ENCODE peak calls at places on chromosomes 13 and 19, in five cellular contexts. R, I, U, S and K are unnamed samples.

GRCh38 chr19:39155114-39155700 is 29.6 kb downstream of the PAK4 start:
- DNase-seq in R (no peak), I (no peak), U (no peak), S (peak), K (no peak)

GRCh38 chr19:900302-901111 is 7.2 kb downstream of the RNU6-9 start:
- DNase-seq in R (no peak), I (peak), U (no peak), S (peak), K (peak)

GRCh38 chr13:21478881-21479808 is 20.0 kb upstream of the ZDHHC20 start:
- DNase-seq in R (peak), I (no peak), U (peak), S (peak), K (no peak)

GRCh38 chr13:109764474-109765292 is 21.7 kb downstream of the IRS2 start:
- DNase-seq in R (no peak), I (no peak), U (peak), S (no peak), K (no peak)

GRCh38 chr19:45613926-45614725 is 12.1 kb upstream of the GPR4 start:
- DNase-seq in R (no peak), I (no peak), U (peak), S (peak), K (no peak)

GRCh38 chr13:110559429-110559943 is 2.0 kb downstream of the RAB20 start:
- DNase-seq in R (no peak), I (no peak), U (peak), S (no peak), K (no peak)

GRCh38 chr13:27172495-27172842 is 858 bp upstream of the USP12 start:
- DNase-seq in R (no peak), I (no peak), U (no peak), S (peak), K (no peak)

GRCh38 chr13:42835012-42835411 is 53.6 kb downstream of the FAM216B start:
- DNase-seq in R (no peak), I (no peak), U (no peak), S (no peak), K (no peak)

GRCh38 chr13:26486550-26486949 is 70.9 kb upstream of the WASF3 start:
- DNase-seq in R (no peak), I (no peak), U (no peak), S (no peak), K (no peak)

GRCh38 chr19:13537454-13537853 is 31.2 kb upstream of the CACNA1A start:
- DNase-seq in R (no peak), I (no peak), U (no peak), S (no peak), K (peak)

GRCh38 chr13:106161186-106161585 is 374.3 kb downstream of the EFNB2 start:
- DNase-seq in R (no peak), I (no peak), U (no peak), S (no peak), K (no peak)

GRCh38 chr19:7729831-7730285 is 2.1 kb downstream of the CLEC4G start:
- DNase-seq in R (no peak), I (peak), U (no peak), S (no peak), K (peak)

GRCh38 chr19:8460516-8461298 is 15.9 kb downstream of the HNRNPM start:
- DNase-seq in R (no peak), I (no peak), U (no peak), S (no peak), K (no peak)

GRCh38 chr19:19040417-19040816 is 7.0 kb downstream of the ARMC6 start:
- DNase-seq in R (no peak), I (no peak), U (peak), S (no peak), K (no peak)

GRCh38 chr19:55391702-55392615 is 6.2 kb downstream of the RPL28 start:
- DNase-seq in R (no peak), I (no peak), U (peak), S (peak), K (no peak)

GRCh38 chr19:5917431-5918107 is 3.5 kb downstream of the CAPS start:
- DNase-seq in R (no peak), I (no peak), U (no peak), S (no peak), K (no peak)

GRCh38 chr13:35961461-35962220 is 169.5 kb downstream of the DCLK1 start:
- DNase-seq in R (no peak), I (no peak), U (no peak), S (no peak), K (no peak)

GRCh38 chr13:33236021-33236420 is 49.5 kb downstream of the STARD13 start:
- DNase-seq in R (no peak), I (no peak), U (no peak), S (peak), K (no peak)

GRCh38 chr13:91078093-91078679 is 269.3 kb upstream of the MIR17HG start:
- DNase-seq in R (no peak), I (no peak), U (peak), S (peak), K (no peak)

GRCh38 chr19:10762656-10763055 is 44.8 kb downstream of the DNM2 start:
- DNase-seq in R (no peak), I (no peak), U (no peak), S (peak), K (no peak)

GRCh38 chr19:58399903-58400637 is 4.6 kb downstream of the RNF225 start:
- DNase-seq in R (no peak), I (no peak), U (no peak), S (no peak), K (peak)

GRCh38 chr19:42542791-42543190 is 14.5 kb upstream of the CEACAM1 start:
- DNase-seq in R (no peak), I (no peak), U (no peak), S (no peak), K (no peak)

GRCh38 chr13:23433171-23434153 is at the start of gene SACS:
- DNase-seq in R (peak), I (peak), U (peak), S (no peak), K (peak)

GRCh38 chr19:20371911-20372310 is 193.7 kb downstream of the ZNF737 start:
- DNase-seq in R (no peak), I (no peak), U (no peak), S (no peak), K (no peak)

GRCh38 chr19:13718733-13719132 is 45.6 kb upstream of the MRI1 start:
- DNase-seq in R (peak), I (no peak), U (no peak), S (peak), K (peak)

GRCh38 chr13:106587787-106588186 is 19.9 kb upstream of the ARGLU1 start:
- DNase-seq in R (no peak), I (no peak), U (no peak), S (no peak), K (no peak)

GRCh38 chr13:45542391-45542790 is 73.1 kb downstream of the ERICH6B start:
- DNase-seq in R (no peak), I (no peak), U (no peak), S (no peak), K (no peak)

GRCh38 chr13:62207388-62207787 is 791.7 kb upstream of the PCDH20 start:
- DNase-seq in R (no peak), I (no peak), U (no peak), S (no peak), K (no peak)
- H2BK12ac ChIP-seq in R (no peak), I (no peak), U (no peak), S (no peak), K (no peak)

DNA sequence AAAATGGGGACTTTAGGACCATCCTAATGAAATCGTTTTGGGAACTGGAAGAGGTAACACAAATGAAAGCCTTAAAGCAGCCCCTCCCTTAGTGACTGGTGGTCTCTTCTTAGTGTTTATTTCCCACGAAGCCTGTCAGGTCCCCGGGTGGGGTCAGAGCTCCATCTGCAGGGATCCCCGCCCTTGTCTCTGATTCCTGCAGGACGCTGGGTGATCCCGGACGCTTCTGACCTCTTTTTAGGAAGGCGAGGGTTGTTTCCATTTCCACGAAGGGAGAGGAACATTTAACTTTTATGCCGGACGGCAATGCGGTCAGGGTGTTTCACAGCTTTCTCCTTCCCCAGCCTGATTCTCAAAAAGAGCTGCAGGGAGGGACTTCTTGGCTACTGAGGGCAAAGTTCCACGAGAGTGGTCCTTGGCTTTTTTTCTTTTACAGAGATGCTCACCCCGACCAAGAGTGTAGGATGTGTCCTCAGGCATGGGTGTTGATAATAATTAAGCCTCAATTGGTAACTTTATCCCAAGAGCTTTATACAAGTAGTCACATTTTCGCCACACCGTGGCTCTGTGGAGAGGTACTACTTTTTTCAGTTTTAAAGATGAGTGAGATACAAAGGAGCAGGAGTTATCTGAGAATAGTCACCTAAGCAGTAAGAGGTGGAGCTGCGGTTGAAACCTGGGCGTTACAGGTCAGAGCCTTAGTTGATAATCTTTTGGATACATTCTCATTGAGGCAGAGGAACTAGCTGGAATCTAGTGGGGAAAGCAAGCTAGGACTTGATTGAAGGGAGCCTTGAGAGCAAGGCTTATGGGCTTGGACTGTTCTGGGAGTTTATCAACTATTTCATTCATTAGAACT is 813 bp downstream of the ZNF284 start:
- DNase-seq in R (no peak), I (no peak), U (peak), S (peak), K (no peak)
- H3K23ac ChIP-seq in R (no peak), I (no peak), U (no peak), S (no peak), K (no peak)

GRCh38 chr19:52637718-52638585 is at the start of gene ZNF83:
- DNase-seq in R (peak), I (peak), U (peak), S (peak), K (peak)

GRCh38 chr19:52638601-52639000 is 446 bp upstream of the ZNF83 start:
- DNase-seq in R (no peak), I (no peak), U (no peak), S (peak), K (no peak)

GRCh38 chr19:52640916-52641315 is 2.8 kb upstream of the ZNF83 start:
- DNase-seq in R (no peak), I (peak), U (no peak), S (peak), K (peak)

DNA sequence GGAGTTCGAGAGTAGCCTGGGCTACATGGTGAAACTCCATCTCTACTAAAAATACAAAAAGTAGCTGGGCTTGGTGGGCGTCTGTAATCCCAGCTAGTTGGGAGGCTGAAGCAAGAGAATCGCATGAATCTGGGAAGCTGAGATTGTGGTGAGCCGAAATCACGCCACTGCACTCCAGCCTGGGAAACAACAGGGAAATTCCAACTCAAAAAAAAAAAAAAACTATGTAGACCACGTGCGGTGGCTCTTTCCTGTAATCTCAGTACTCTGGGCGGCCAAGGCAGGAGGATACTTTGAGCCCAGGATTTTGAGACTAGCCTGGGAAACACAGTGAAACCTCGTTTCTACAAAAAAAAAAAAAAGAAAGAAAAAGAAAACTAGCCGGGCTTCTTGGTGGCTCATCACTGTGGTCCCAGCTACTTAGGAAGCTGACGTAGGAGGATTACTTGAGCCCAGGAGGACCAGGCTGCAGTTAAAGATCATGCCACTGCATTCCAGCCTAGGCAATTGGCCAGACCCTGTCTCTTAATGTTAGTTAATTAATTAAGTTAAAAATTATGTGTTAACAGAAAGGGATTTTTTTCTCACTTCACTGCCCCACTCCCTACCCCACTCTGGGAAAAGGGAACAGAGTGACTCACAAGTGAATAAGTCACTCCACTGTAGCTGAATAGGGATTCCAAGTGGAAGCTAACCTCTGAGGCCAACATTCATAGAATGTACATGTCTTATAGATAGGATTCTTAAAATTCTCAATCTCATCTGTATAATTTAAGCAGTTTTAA is 2.2 kb downstream of the ZNF83 start:
- DNase-seq in R (no peak), I (no peak), U (no peak), S (no peak), K (no peak)
- H2BK12ac ChIP-seq in R (no peak), I (no peak), U (no peak), S (no peak), K (no peak)

DNA sequence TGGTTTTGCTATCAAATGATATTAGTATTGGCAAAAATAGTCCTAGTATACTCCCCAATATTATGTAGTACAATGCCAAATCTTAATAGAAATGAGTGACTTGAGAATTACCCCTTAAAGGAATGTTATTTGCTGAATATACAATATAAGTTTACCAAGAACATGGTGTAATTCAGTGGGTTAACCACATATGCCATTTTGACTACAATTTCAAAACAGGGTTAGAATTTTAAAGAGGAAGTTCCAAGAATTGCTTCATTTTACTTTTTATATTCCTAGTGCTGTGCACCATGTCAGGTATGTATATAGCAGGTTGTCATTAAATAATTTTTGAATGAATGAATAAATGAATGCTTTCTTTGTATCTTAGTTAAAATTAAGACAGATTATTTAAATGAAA is 66.3 kb downstream of the LMO7 start:
- DNase-seq in R (no peak), I (no peak), U (no peak), S (no peak), K (no peak)
- H3K23ac ChIP-seq in R (no peak), I (no peak), U (no peak), S (no peak), K (no peak)

GRCh38 chr19:17679526-17680234 is 8.5 kb downstream of the UNC13A start:
- DNase-seq in R (no peak), I (peak), U (peak), S (no peak), K (no peak)
- H2BK12ac ChIP-seq in R (no peak), I (peak), U (no peak), S (no peak), K (no peak)

GRCh38 chr19:50569023-50569697 is 925 bp upstream of the LRRC4B start:
- DNase-seq in R (no peak), I (peak), U (no peak), S (no peak), K (no peak)
- H3K23ac ChIP-seq in R (peak), I (no peak), U (no peak), S (no peak), K (no peak)

GRCh38 chr19:1978346-1978894 is 37.1 kb downstream of the BTBD2 start:
- DNase-seq in R (no peak), I (no peak), U (no peak), S (peak), K (no peak)

GRCh38 chr19:1980782-1981181 is 34.7 kb downstream of the BTBD2 start:
- DNase-seq in R (no peak), I (no peak), U (no peak), S (no peak), K (no peak)

GRCh38 chr19:1980068-1980467 is 35.4 kb downstream of the BTBD2 start:
- DNase-seq in R (no peak), I (no peak), U (no peak), S (no peak), K (no peak)

GRCh38 chr19:1979642-1980041 is 35.9 kb downstream of the BTBD2 start:
- DNase-seq in R (no peak), I (no peak), U (no peak), S (no peak), K (no peak)

DNA sequence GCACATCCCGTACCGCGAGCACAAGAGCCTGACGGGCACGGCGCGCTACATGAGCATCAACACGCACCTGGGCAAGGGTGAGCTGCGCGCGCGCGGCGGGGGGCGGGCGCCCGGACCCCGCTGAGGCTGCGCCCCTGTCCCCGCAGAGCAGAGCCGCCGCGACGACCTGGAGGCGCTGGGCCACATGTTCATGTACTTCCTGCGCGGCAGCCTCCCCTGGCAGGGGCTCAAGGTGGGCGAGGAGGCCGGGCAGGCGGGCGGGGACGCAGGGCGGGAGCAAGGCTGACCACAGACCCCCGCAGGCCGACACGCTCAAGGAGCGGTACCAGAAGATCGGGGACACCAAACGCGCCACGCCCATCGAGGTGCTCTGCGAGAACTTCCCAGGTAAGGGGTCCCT is 36.5 kb downstream of the BTBD2 start:
- DNase-seq in R (no peak), I (no peak), U (no peak), S (no peak), K (no peak)
- H2BK12ac ChIP-seq in R (no peak), I (no peak), U (no peak), S (no peak), K (no peak)

DNA sequence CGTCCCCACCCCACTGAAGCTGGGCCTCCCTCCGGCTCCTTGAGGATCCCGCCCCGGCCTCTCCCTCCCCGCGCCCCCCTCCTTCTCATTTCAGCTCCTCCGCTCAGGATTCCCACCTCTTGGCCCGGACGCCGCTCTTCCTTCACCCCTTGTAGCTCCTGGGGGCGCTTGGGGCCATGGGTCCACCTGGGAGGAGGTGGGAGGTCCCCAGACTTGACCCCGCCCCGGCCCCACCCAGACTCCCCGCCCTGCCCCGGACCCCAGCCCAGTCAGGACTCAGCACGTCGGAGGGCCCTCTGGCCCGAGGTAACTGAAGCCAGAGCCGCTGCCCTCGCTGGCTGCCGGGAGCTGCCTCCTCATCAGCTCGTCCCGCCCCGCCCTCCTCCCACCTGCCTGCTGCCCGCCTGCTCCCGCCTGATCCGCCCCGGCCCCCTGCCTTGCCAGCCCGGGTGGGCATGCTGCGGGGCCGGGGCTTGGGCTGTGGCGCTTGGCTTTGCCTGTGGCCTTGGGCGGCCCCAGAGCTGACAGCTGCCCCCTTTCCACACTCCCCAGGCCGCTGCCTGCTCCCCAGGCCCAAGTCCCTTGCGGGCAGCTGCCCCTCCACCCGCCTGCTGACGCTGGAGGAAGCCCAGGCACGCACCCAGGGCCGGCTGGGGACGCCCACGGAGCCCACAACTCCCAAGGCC is 9.2 kb downstream of the ARHGAP33 start:
- DNase-seq in R (no peak), I (peak), U (no peak), S (no peak), K (peak)
- H3K23ac ChIP-seq in R (peak), I (no peak), U (no peak), S (no peak), K (no peak)